ENCODE peak calls at places on chromosomes 3 and 15, in seven cellular contexts. H is H1, Z is upper lobe of left lung, X is stomach, B is GM23338, K is K562, I is HCT116. W is an unnamed sample.

GRCh38 chr15:71440479-71441071 is 325.3 kb downstream of the THSD4 start:
- DNase-seq in H (no peak), Z (no peak), X (no peak), B (peak), K (no peak), I (peak), W (no peak)

GRCh38 chr3:51688206-51688600 is 17.2 kb downstream of the TEX264 start:
- DNase-seq in H (no peak), Z (no peak), X (no peak), B (no peak), K (no peak), I (no peak), W (no peak)

GRCh38 chr3:13013994-13014754 is 59.1 kb downstream of the IQSEC1 start:
- DNase-seq in H (no peak), Z (no peak), X (no peak), B (no peak), K (no peak), I (no peak), W (no peak)

GRCh38 chr3:65899226-65899625 is 139.5 kb downstream of the MAGI1 start:
- DNase-seq in H (no peak), Z (no peak), X (no peak), B (no peak), K (no peak), I (no peak), W (no peak)

GRCh38 chr3:104750581-104750980 is 616.1 kb upstream of the ALCAM start:
- DNase-seq in H (no peak), Z (no peak), X (no peak), B (no peak), K (no peak), I (no peak), W (no peak)

GRCh38 chr15:57554063-57554820 is 37.5 kb upstream of the MYZAP start:
- DNase-seq in H (no peak), Z (no peak), X (peak), B (no peak), K (no peak), I (no peak), W (no peak)

GRCh38 chr15:62344806-62345539 is 179.9 kb upstream of the C2CD4B start:
- DNase-seq in H (peak), Z (peak), X (peak), B (peak), K (peak), I (peak), W (peak)

GRCh38 chr15:28992340-28992864 is 106.6 kb downstream of the APBA2 start:
- DNase-seq in H (no peak), Z (no peak), X (no peak), B (no peak), K (no peak), I (no peak), W (no peak)

GRCh38 chr3:140922634-140923033 is 19.0 kb upstream of the SLC25A36 start:
- DNase-seq in H (no peak), Z (no peak), X (no peak), B (peak), K (peak), I (no peak), W (no peak)

GRCh38 chr3:25397150-25397549 is 30.9 kb upstream of the RARB start:
- DNase-seq in H (no peak), Z (no peak), X (no peak), B (no peak), K (no peak), I (no peak), W (no peak)

GRCh38 chr15:32855942-32856341 is 138.1 kb downstream of the GREM1 start:
- DNase-seq in H (no peak), Z (no peak), X (no peak), B (peak), K (no peak), I (peak), W (no peak)

GRCh38 chr3:155556531-155556930 is 188.3 kb downstream of the PLCH1 start:
- DNase-seq in H (no peak), Z (no peak), X (no peak), B (no peak), K (no peak), I (no peak), W (no peak)

GRCh38 chr3:72345237-72345878 is 502.9 kb downstream of the SHQ1 start:
- DNase-seq in H (no peak), Z (no peak), X (no peak), B (no peak), K (no peak), I (no peak), W (no peak)

GRCh38 chr3:149009732-149010131 is 18.4 kb downstream of the GYG1 start:
- DNase-seq in H (no peak), Z (no peak), X (no peak), B (no peak), K (no peak), I (no peak), W (no peak)

GRCh38 chr15:68652141-68652540 is 73.3 kb downstream of the CORO2B start:
- DNase-seq in H (no peak), Z (no peak), X (no peak), B (no peak), K (no peak), I (no peak), W (no peak)

GRCh38 chr3:124688580-124689454 is 41.4 kb upstream of the UMPS start:
- DNase-seq in H (peak), Z (no peak), X (peak), B (peak), K (peak), I (peak), W (peak)

GRCh38 chr15:71301958-71302621 is 186.8 kb downstream of the THSD4 start:
- DNase-seq in H (no peak), Z (no peak), X (no peak), B (no peak), K (no peak), I (no peak), W (no peak)

GRCh38 chr15:40746916-40747418 is 8.1 kb downstream of the RMDN3 start:
- DNase-seq in H (no peak), Z (no peak), X (no peak), B (peak), K (no peak), I (no peak), W (no peak)

GRCh38 chr3:59607628-59608027 is 557.8 kb upstream of the CFAP20DC start:
- DNase-seq in H (no peak), Z (no peak), X (no peak), B (no peak), K (no peak), I (peak), W (no peak)
- TF ChIP-seq CTCF in H (peak), Z (peak), X (no peak), B (peak), K (peak), I (peak), W (no peak)

GRCh38 chr3:46986782-46987484 is 7.5 kb downstream of the NBEAL2 start:
- DNase-seq in H (no peak), Z (no peak), X (no peak), B (peak), K (no peak), I (no peak), W (no peak)

GRCh38 chr3:46988616-46989015 is 9.2 kb downstream of the NBEAL2 start:
- DNase-seq in H (no peak), Z (no peak), X (no peak), B (no peak), K (no peak), I (no peak), W (no peak)

GRCh38 chr3:46986055-46986730 is 6.7 kb downstream of the NBEAL2 start:
- DNase-seq in H (no peak), Z (no peak), X (no peak), B (no peak), K (no peak), I (no peak), W (no peak)

GRCh38 chr3:46989146-46989810 is 9.8 kb downstream of the NBEAL2 start:
- DNase-seq in H (no peak), Z (no peak), X (no peak), B (peak), K (peak), I (no peak), W (no peak)

GRCh38 chr3:46987485-46988401 is 8.3 kb downstream of the NBEAL2 start:
- DNase-seq in H (peak), Z (peak), X (peak), B (peak), K (peak), I (no peak), W (no peak)
- TF ChIP-seq POLR2AphosphoS5 in H (no peak), Z (peak), X (no peak), B (peak), K (peak), I (no peak), W (peak)

GRCh38 chr15:90213818-90214204 is 12.7 kb downstream of the SEMA4B start:
- DNase-seq in H (no peak), Z (no peak), X (no peak), B (no peak), K (no peak), I (no peak), W (no peak)

GRCh38 chr15:90213123-90213817 is 12.1 kb downstream of the SEMA4B start:
- DNase-seq in H (no peak), Z (no peak), X (peak), B (no peak), K (peak), I (no peak), W (peak)

GRCh38 chr15:90212221-90213079 is 11.3 kb downstream of the SEMA4B start:
- DNase-seq in H (no peak), Z (no peak), X (peak), B (no peak), K (no peak), I (no peak), W (peak)

GRCh38 chr15:90211440-90212168 is 10.5 kb downstream of the SEMA4B start:
- DNase-seq in H (peak), Z (no peak), X (peak), B (no peak), K (peak), I (peak), W (no peak)

DNA sequence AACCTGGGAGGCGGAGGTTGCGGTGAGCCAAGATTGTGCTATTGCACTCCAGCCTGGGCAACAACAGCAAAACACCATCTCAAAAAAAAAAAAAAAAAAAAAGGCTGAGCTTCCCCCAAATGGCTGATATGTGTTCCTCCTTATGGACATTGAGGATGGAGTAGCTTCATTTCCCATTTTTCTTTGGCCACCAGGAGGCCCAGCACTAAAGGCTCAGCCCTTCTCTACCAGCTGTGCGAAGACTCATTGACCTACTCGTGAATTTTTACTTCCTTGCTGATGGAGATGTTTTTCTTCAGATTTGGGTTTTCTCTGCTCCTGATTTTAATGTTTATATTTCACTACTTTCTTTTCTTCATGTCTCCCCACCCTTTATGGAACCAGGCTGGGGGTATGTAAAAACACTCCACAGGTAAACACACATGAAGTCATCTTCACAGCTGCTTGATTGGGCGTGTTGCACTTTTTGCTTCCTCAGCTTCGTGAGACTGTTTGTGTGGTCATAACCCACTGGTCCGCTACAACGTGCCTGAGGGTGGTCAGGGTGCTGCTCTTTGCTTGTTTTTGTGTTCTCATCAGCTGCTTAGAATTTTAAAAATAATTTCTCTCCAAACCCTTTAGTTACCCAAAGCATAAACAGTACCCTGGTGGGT is 13.5 kb downstream of the SEMA4B start:
- DNase-seq in H (no peak), Z (no peak), X (no peak), B (peak), K (no peak), I (no peak), W (no peak)
- TF ChIP-seq CTCF in H (peak), Z (no peak), X (no peak), B (peak), K (peak), I (peak), W (no peak)

GRCh38 chr3:10375296-10376053 is 54.6 kb upstream of the SEC13 start:
- DNase-seq in H (no peak), Z (peak), X (no peak), B (no peak), K (no peak), I (no peak), W (no peak)

GRCh38 chr3:10374311-10374710 is 53.4 kb upstream of the SEC13 start:
- DNase-seq in H (peak), Z (no peak), X (no peak), B (no peak), K (no peak), I (no peak), W (no peak)

GRCh38 chr3:10378246-10378645 is 57.3 kb upstream of the SEC13 start:
- DNase-seq in H (no peak), Z (peak), X (no peak), B (no peak), K (no peak), I (no peak), W (no peak)

GRCh38 chr3:10377148-10377725 is 56.3 kb upstream of the SEC13 start:
- DNase-seq in H (no peak), Z (peak), X (no peak), B (no peak), K (no peak), I (no peak), W (no peak)

GRCh38 chr3:10376353-10376752 is 55.4 kb upstream of the SEC13 start:
- DNase-seq in H (no peak), Z (no peak), X (no peak), B (peak), K (no peak), I (no peak), W (no peak)
- TF ChIP-seq POLR2AphosphoS5 in H (no peak), Z (no peak), X (no peak), B (no peak), K (no peak), I (no peak), W (no peak)

GRCh38 chr3:174620138-174620537 is 239.0 kb upstream of the NAALADL2 start:
- DNase-seq in H (no peak), Z (no peak), X (no peak), B (peak), K (no peak), I (peak), W (no peak)
- TF ChIP-seq CTCF in H (peak), Z (no peak), X (no peak), B (peak), K (no peak), I (peak), W (no peak)

W was measured in prostate gland.